ENCODE peak calls at places on chromosomes 7 and 10, in five cellular contexts. One of them, this sample, is unnamed.

GRCh38 chr7:138890782-138891445 is 90.3 kb downstream of the KIAA1549 start:
- DNase-seq in heart left ventricle: no peak
- DNase-seq in right lobe of liver: peak; percentile 78
- DNase-seq in IMR-90: peak; percentile 22
- DNase-seq in transverse colon: no peak
- DNase-seq in this sample: no peak

GRCh38 chr10:99395750-99396445 is 34.5 kb downstream of the GOT1 start:
- DNase-seq in heart left ventricle: no peak
- DNase-seq in right lobe of liver: no peak
- DNase-seq in IMR-90: peak; percentile 83
- DNase-seq in transverse colon: no peak
- DNase-seq in this sample: no peak

GRCh38 chr10:34504534-34504933 is 310.6 kb downstream of the PARD3 start:
- DNase-seq in heart left ventricle: no peak
- DNase-seq in right lobe of liver: no peak
- DNase-seq in IMR-90: peak; percentile 71
- DNase-seq in transverse colon: no peak
- DNase-seq in this sample: no peak

GRCh38 chr7:47609803-47610452 is 28.0 kb upstream of the TNS3 start:
- DNase-seq in heart left ventricle: no peak
- DNase-seq in right lobe of liver: no peak
- DNase-seq in IMR-90: peak; percentile 97
- DNase-seq in transverse colon: no peak
- DNase-seq in this sample: no peak

GRCh38 chr7:35605760-35606159 is 89.2 kb downstream of the HERPUD2 start:
- DNase-seq in heart left ventricle: no peak
- DNase-seq in right lobe of liver: no peak
- DNase-seq in IMR-90: peak; percentile 82
- DNase-seq in transverse colon: no peak
- DNase-seq in this sample: no peak

GRCh38 chr7:82740246-82740848 is 296.8 kb upstream of the CACNA2D1 start:
- DNase-seq in heart left ventricle: no peak
- DNase-seq in right lobe of liver: peak; percentile 21
- DNase-seq in IMR-90: peak; percentile 72
- DNase-seq in transverse colon: peak; percentile 19
- DNase-seq in this sample: peak; percentile 9

GRCh38 chr7:131203291-131203976 is 124.2 kb upstream of the MKLN1 start:
- DNase-seq in heart left ventricle: no peak
- DNase-seq in right lobe of liver: no peak
- DNase-seq in IMR-90: no peak
- DNase-seq in transverse colon: no peak
- DNase-seq in this sample: no peak

GRCh38 chr10:14971867-14972448 is 12.8 kb downstream of the MEIG1 start:
- DNase-seq in heart left ventricle: no peak
- DNase-seq in right lobe of liver: no peak
- DNase-seq in IMR-90: no peak
- DNase-seq in transverse colon: peak; percentile 38
- DNase-seq in this sample: peak; percentile 55

GRCh38 chr7:4788627-4789189 is 13.3 kb downstream of the AP5Z1 start:
- DNase-seq in heart left ventricle: no peak
- DNase-seq in right lobe of liver: no peak
- DNase-seq in IMR-90: no peak
- DNase-seq in transverse colon: no peak
- DNase-seq in this sample: no peak

GRCh38 chr10:33843379-33843778 is 508.9 kb upstream of the NRP1 start:
- DNase-seq in heart left ventricle: no peak
- DNase-seq in right lobe of liver: no peak
- DNase-seq in IMR-90: no peak
- DNase-seq in transverse colon: no peak
- DNase-seq in this sample: no peak

GRCh38 chr10:84424731-84425165 is 96.4 kb downstream of the CCSER2 start:
- DNase-seq in heart left ventricle: peak; percentile 89
- DNase-seq in right lobe of liver: peak; percentile 39
- DNase-seq in IMR-90: peak; percentile 98
- DNase-seq in transverse colon: peak; percentile 82
- DNase-seq in this sample: no peak

GRCh38 chr7:151454932-151455530 is 15.1 kb upstream of the CRYGN start:
- DNase-seq in heart left ventricle: no peak
- DNase-seq in right lobe of liver: no peak
- DNase-seq in IMR-90: no peak
- DNase-seq in transverse colon: no peak
- DNase-seq in this sample: no peak

GRCh38 chr10:28853195-28853594 is 175.9 kb downstream of the BAMBI start:
- DNase-seq in heart left ventricle: no peak
- DNase-seq in right lobe of liver: no peak
- DNase-seq in IMR-90: no peak
- DNase-seq in transverse colon: no peak
- DNase-seq in this sample: no peak

GRCh38 chr7:57245206-57245605 is 113.0 kb upstream of the ZNF479 start:
- DNase-seq in heart left ventricle: no peak
- DNase-seq in right lobe of liver: no peak
- DNase-seq in IMR-90: no peak
- DNase-seq in transverse colon: no peak
- DNase-seq in this sample: no peak

GRCh38 chr7:33903770-33904679 is 1.3 kb upstream of the BMPER start:
- DNase-seq in heart left ventricle: peak; percentile 21
- DNase-seq in right lobe of liver: peak; percentile 50
- DNase-seq in IMR-90: peak; percentile 45
- DNase-seq in transverse colon: peak; percentile 13
- DNase-seq in this sample: no peak

GRCh38 chr7:1123721-1124120 is 35.8 kb downstream of the GPER1 start:
- DNase-seq in heart left ventricle: peak; percentile 82
- DNase-seq in right lobe of liver: peak; percentile 80
- DNase-seq in IMR-90: peak; percentile 79
- DNase-seq in transverse colon: peak; percentile 57
- DNase-seq in this sample: no peak

GRCh38 chr7:137538361-137538762 is 194.8 kb upstream of the PTN start:
- DNase-seq in heart left ventricle: no peak
- DNase-seq in right lobe of liver: no peak
- DNase-seq in IMR-90: peak; percentile 90
- DNase-seq in transverse colon: no peak
- DNase-seq in this sample: no peak

GRCh38 chr7:71311576-71311975 is 179.6 kb downstream of the GALNT17 start:
- DNase-seq in heart left ventricle: no peak
- DNase-seq in right lobe of liver: no peak
- DNase-seq in IMR-90: no peak
- DNase-seq in transverse colon: no peak
- DNase-seq in this sample: no peak

DNA sequence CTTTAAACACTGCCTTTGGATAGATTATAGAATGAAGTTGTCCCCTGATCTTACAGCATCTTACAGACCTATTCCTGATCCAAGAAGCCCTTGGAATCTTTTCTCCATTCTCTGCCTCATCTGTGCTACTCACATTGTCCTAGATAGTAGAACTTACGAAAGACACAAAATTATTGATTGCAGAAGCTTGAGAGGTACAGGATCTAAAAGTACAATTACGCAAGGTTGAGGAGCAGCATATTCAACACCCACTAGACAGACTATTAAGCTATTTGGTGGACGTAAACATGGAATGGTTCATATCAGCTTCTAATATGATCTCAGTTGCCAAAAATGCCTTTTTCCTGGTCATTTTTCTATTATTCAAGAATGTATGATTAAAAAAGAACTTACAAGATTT is 90.5 kb upstream of the SEM1 start:
- DNase-seq in heart left ventricle: no peak
- DNase-seq in right lobe of liver: no peak
- DNase-seq in IMR-90: no peak
- DNase-seq in transverse colon: no peak
- DNase-seq in this sample: no peak
- TF ChIP-seq POLR2A in heart left ventricle: no peak
- TF ChIP-seq POLR2A in right lobe of liver: no peak
- TF ChIP-seq POLR2A in IMR-90: no peak
- TF ChIP-seq POLR2A in transverse colon: no peak
- TF ChIP-seq POLR2A in this sample: no peak

DNA sequence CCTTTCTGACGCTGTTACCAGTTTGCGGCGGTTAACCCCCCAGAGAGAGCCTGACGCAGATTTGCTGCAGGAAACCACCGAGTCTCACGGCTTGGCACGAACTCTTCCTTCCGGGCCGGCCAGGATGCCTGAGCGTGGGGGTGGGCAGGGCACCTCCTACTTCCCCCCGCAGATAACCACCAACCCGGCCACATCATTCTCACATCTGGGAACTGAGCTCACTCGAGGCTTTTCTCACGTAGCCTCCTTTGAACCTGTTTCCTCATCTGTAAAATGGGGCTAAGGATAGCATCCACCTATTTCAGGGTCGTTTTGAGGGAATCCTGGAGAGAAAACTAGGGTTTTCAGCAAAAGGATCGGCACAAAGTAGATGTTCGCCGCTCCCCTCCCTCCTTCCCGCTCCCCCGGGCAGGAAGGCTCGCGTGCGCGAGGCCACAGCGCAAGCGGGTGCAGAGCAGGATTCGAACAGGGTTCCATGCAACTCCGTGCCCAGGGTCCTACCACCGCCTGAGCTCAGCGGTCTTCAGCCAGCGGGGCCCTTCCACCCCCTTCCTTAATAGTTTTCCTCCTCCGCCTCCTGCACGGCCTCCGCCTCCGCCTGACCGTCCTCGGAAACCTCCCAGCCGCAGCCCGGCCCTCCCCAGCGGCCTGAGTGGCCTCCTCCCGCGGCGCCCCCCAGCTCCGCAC is 23.7 kb downstream of the DDIT4 start:
- DNase-seq in heart left ventricle: peak; percentile 89
- DNase-seq in right lobe of liver: peak; percentile 84
- DNase-seq in IMR-90: peak; percentile 90
- DNase-seq in transverse colon: peak; percentile 91
- DNase-seq in this sample: peak; percentile 79
- TF ChIP-seq POLR2A in heart left ventricle: peak; percentile 12
- TF ChIP-seq POLR2A in right lobe of liver: no peak
- TF ChIP-seq POLR2A in IMR-90: no peak
- TF ChIP-seq POLR2A in transverse colon: no peak
- TF ChIP-seq POLR2A in this sample: peak; percentile 91

GRCh38 chr10:60734226-60734625 is 44.1 kb upstream of the CDK1 start:
- DNase-seq in heart left ventricle: no peak
- DNase-seq in right lobe of liver: no peak
- DNase-seq in IMR-90: no peak
- DNase-seq in transverse colon: no peak
- DNase-seq in this sample: no peak

GRCh38 chr10:60733826-60734225 is 44.5 kb upstream of the CDK1 start:
- DNase-seq in heart left ventricle: no peak
- DNase-seq in right lobe of liver: no peak
- DNase-seq in IMR-90: no peak
- DNase-seq in transverse colon: no peak
- DNase-seq in this sample: no peak

GRCh38 chr10:60735244-60735643 is 43.0 kb upstream of the CDK1 start:
- DNase-seq in heart left ventricle: no peak
- DNase-seq in right lobe of liver: no peak
- DNase-seq in IMR-90: no peak
- DNase-seq in transverse colon: peak; percentile 56
- DNase-seq in this sample: no peak

GRCh38 chr10:60732240-60733188 is 45.8 kb upstream of the CDK1 start:
- DNase-seq in heart left ventricle: no peak
- DNase-seq in right lobe of liver: peak; percentile 24
- DNase-seq in IMR-90: no peak
- DNase-seq in transverse colon: peak; percentile 51
- DNase-seq in this sample: no peak

DNA sequence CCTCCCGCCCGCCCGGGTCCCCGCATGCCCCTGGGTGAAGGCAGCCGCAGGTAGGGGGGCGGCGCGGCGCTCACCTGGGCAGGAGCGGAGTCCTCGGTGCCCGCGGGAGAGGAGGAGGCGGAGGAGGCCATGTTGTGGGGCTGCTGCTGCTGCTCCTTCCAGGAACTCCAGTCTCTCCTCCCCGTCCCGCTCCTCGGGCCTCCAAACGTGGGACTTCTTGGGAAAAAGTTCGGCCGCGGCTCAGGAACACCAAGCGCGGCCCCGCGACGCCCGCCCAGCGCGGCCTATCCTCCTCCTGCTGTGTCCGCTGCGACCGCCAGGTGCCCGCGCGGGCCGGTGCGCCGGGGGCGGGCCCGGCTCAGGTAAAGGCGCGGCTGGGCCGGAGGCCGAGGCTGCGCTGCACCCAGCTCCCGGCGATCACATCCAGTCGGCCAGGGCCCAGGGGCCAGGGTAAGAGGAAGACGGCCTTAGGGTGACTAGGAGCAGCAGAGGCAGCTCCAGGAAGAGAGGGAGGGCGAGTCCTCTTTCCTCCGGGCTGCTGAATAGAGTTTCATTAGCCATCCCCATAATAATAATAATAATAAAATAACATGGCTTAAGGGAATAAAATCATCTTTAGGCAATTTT is 45.0 kb upstream of the CDK1 start:
- DNase-seq in heart left ventricle: no peak
- DNase-seq in right lobe of liver: peak; percentile 25
- DNase-seq in IMR-90: no peak
- DNase-seq in transverse colon: peak; percentile 78
- DNase-seq in this sample: no peak
- TF ChIP-seq POLR2A in heart left ventricle: no peak
- TF ChIP-seq POLR2A in right lobe of liver: no peak
- TF ChIP-seq POLR2A in IMR-90: no peak
- TF ChIP-seq POLR2A in transverse colon: peak; percentile 51
- TF ChIP-seq POLR2A in this sample: no peak

GRCh38 chr7:6652446-6653011 is 15.4 kb downstream of the ZNF316 start:
- DNase-seq in heart left ventricle: no peak
- DNase-seq in right lobe of liver: no peak
- DNase-seq in IMR-90: no peak
- DNase-seq in transverse colon: no peak
- DNase-seq in this sample: no peak
- TF ChIP-seq POLR2A in heart left ventricle: no peak
- TF ChIP-seq POLR2A in right lobe of liver: no peak
- TF ChIP-seq POLR2A in IMR-90: no peak
- TF ChIP-seq POLR2A in transverse colon: no peak
- TF ChIP-seq POLR2A in this sample: no peak

GRCh38 chr10:31381171-31381570 is 62.2 kb downstream of the ZEB1 start:
- DNase-seq in heart left ventricle: no peak
- DNase-seq in right lobe of liver: no peak
- DNase-seq in IMR-90: no peak
- DNase-seq in transverse colon: no peak
- DNase-seq in this sample: no peak

GRCh38 chr10:31384589-31384949 is 65.6 kb downstream of the ZEB1 start:
- DNase-seq in heart left ventricle: no peak
- DNase-seq in right lobe of liver: no peak
- DNase-seq in IMR-90: peak; percentile 38
- DNase-seq in transverse colon: no peak
- DNase-seq in this sample: no peak

GRCh38 chr10:31381766-31382316 is 62.8 kb downstream of the ZEB1 start:
- DNase-seq in heart left ventricle: no peak
- DNase-seq in right lobe of liver: no peak
- DNase-seq in IMR-90: peak; percentile 55
- DNase-seq in transverse colon: no peak
- DNase-seq in this sample: no peak

DNA sequence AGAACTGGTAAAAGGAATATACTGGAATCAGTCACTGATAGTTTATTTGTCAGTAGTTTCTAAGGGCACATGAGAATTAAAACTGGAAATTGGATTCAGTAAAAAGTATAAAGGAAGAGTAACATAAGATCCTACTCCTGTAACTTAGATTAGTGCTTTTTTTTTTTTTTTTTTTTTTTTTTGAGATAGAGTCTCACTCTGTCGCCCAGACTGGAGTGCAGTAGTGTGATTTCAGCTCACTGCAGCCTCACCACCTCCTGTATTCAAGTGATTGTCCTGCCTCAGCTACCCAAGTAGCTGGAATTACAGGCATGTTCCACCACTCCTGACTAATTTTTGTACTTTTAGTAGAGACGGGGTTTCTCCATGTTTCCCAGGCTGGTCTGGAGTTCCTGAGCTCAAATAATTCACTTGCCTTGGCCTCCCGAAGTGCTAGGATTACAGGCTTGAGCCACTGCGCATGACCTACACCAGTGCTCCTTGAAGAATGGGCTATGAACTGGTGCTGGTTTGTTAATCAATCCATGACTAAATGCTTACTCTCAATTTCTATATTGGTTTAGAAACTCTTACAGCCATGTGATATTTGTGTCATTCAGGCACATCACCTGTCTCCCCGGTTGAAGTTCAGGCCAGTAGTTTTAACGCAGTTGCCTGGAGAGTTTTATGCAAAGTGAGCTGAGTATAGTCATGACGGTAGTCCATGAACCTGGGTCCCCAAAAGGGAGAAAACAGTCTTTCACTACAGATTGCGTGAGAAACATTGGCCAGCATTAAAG is 65.0 kb downstream of the ZEB1 start:
- DNase-seq in heart left ventricle: no peak
- DNase-seq in right lobe of liver: no peak
- DNase-seq in IMR-90: no peak
- DNase-seq in transverse colon: no peak
- DNase-seq in this sample: no peak
- TF ChIP-seq POLR2A in heart left ventricle: no peak
- TF ChIP-seq POLR2A in right lobe of liver: no peak
- TF ChIP-seq POLR2A in IMR-90: no peak
- TF ChIP-seq POLR2A in transverse colon: no peak
- TF ChIP-seq POLR2A in this sample: no peak

This sample was measured in erythroblast.